ENCODE peak calls at places on chromosomes 16 and 17, in five cellular contexts. L, U, N, J and T are unnamed samples. For H3K27me3, H3K36me3 and H3K9me3, the result is how much of the 10 kb centered on the place peaks cover.

GRCh38 chr17:33049781-33050414 is 58.3 kb downstream of the SPACA3 start:
- DNase-seq in L (peak), U (no peak), N (no peak), J (peak), T (peak)

GRCh38 chr17:37779554-37779953 is 34.7 kb upstream of the HNF1B start:
- DNase-seq in U (no peak), J (no peak), L (no peak), N (no peak), T (no peak)

GRCh38 chr17:37037590-37038155 is 88.9 kb downstream of the AATF start:
- DNase-seq in L (no peak), N (no peak), U (no peak), J (no peak), T (no peak)

GRCh38 chr17:55421179-55421934 is at the start of gene MMD:
- DNase-seq in L (no peak), N (no peak), J (peak), U (peak), T (peak)

GRCh38 chr16:50096791-50097190 is 31.0 kb downstream of the HEATR3 start:
- DNase-seq in N (no peak), U (no peak), J (no peak), L (no peak), T (no peak)

GRCh38 chr17:63752707-63753106 is 11.1 kb upstream of the STRADA start:
- DNase-seq in L (no peak), J (no peak), N (no peak), U (no peak), T (no peak)

GRCh38 chr16:3158014-3158497 is 23.2 kb downstream of the ZNF213 start:
- DNase-seq in U (no peak), L (no peak), N (no peak), J (no peak), T (no peak)

GRCh38 chr17:3759597-3760216 is 36.0 kb downstream of the HASPIN start:
- DNase-seq in U (no peak), J (no peak), N (no peak), L (no peak), T (no peak)

GRCh38 chr16:23181506-23181905 is 1.0 kb upstream of the SCNN1G start:
- DNase-seq in J (no peak), N (no peak), L (no peak), U (no peak), T (no peak)

GRCh38 chr16:23182206-23182674 is 305 bp upstream of the SCNN1G start:
- DNase-seq in L (peak), U (peak), N (peak), J (peak), T (peak)

GRCh38 chr16:23183486-23183862 is 929 bp downstream of the SCNN1G start:
- DNase-seq in L (no peak), N (no peak), J (no peak), U (no peak), T (no peak)

GRCh38 chr16:23185661-23186060 is 3.1 kb downstream of the SCNN1G start:
- DNase-seq in U (no peak), L (no peak), N (no peak), J (peak), T (no peak)

DNA sequence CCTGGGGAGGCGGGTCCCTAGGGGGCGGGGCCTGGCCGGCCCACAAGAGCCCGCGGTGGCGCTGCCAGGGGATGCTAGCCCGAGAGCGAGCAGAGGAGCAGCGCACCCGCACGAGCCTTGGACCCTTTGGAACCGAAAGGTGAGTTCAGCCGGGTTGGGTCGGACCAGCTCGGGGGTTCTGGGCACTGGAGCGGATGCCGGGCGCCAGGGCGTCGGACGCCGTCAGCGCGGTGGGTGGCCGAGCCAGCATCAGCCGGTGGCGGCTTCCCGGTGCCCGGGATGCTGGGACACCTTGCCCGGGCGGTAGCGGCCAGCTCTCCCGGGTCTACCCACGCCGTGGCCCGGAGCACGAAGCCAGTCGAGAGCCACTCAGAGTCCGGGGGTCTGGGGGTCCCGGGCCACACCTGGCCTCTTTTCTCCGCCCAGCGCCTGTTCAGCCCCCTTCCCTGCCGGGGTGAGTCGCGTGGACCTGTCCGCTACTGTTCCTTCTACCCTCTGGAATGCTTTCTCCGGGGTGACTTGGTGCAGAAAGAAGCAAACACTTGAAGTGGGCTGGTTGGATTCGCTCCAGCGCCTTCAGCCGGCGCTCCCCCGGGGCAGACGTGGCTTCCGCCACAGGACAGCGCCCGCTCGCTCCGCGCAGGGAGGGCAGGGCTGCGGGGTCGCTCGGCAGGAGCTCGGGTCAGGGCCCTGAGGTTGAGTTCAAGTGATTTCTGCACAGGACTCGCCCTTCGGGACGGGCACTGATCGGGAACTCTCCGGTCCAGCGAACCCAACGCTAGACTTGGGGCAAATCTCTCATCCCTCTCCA is at the start of gene SCNN1G:
- DNase-seq in U (no peak), L (no peak), N (no peak), J (no peak), T (no peak)
- H3K27me3 ChIP-seq in U (under half), L (under half), N (under half), J (under half), T (under half)

GRCh38 chr16:62283-62682 is 8.7 kb downstream of the SNRNP25 start:
- DNase-seq in L (no peak), U (no peak), J (no peak), N (no peak), T (no peak)

GRCh38 chr16:62891-63290 is 9.3 kb downstream of the SNRNP25 start:
- DNase-seq in N (no peak), L (no peak), U (no peak), J (no peak), T (no peak)

GRCh38 chr16:60929-61878 is 7.6 kb downstream of the SNRNP25 start:
- DNase-seq in U (no peak), L (no peak), J (no peak), N (no peak), T (no peak)

GRCh38 chr16:63466-63865 is 9.0 kb downstream of the RHBDF1 start:
- DNase-seq in N (no peak), L (no peak), J (no peak), U (no peak), T (no peak)

DNA sequence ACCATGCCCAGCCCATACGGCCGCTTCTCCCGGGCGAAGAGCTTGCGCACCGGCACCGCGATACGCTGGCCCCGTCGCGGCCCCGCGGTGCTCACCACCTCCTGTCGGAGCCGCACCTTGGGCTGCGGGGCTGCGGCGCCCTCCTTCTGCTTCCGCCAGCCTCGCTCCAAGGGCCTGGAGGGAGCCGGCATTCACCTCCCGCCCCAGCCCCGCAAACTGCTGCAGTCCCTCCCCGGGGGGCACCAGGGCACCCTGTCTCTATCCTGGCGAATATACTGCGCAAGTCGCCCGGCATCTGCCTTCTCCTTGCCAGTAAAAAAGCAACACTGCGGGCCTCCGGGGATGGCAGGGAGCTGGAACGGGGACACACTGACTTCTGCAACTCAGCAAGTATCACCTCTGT is 8.3 kb downstream of the SNRNP25 start:
- DNase-seq in J (no peak), N (no peak), U (no peak), L (no peak), T (no peak)
- H3K36me3 ChIP-seq in J (under half), N (under half), U (under half), L (under half), T (under half)

DNA sequence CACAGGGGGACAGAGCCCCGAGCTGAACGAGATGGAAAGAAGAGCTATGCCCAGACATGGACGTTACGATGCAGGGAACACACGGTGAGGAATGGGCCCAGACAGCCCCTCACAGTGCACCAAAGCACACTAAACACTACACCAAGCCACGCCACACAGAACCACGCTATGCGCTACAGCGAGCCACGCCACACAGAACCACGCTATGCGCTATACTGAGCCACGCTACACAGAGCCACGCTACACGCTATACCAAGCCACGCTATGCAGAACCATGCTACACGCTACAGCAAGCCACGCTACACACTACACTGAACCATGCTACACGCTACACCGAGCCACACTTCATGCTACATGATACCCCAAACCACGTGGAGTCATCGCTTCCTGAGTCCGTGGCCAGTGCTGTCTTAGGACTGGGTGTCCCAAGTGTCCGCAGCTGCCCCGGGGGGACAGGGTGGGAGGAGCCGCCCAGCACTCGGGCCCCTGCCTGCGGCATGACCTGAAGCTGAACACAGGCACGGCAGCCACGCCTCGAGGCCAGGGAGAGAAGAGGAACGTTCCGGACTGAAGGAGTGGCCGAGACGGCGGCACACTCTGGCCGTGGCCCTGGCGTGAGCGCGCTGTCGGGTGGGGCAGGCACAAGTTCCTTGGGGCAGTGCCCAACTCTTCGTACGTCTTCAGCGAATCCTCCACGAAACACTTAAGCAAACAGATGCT is 61.3 kb downstream of the LMF1 start:
- DNase-seq in L (no peak), N (no peak), U (no peak), J (no peak), T (no peak)
- H3K9me3 ChIP-seq in L (under half), N (under half), U (under half), J (under half), T (under half)

GRCh38 chr17:49997773-49998703 is 3.0 kb upstream of the DLX3 start:
- DNase-seq in L (peak), N (peak), U (peak), J (peak), T (peak)
- H3K27me3 ChIP-seq in L (under half), N (half or more), U (half or more), J (under half), T (half or more)

GRCh38 chr16:87698241-87698640 is 67.5 kb downstream of the KLHDC4 start:
- DNase-seq in J (no peak), U (no peak), L (no peak), N (no peak), T (no peak)
- H3K36me3 ChIP-seq in J (under half), U (under half), L (under half), N (under half), T (under half)